ENCODE peak calls at places on chromosomes 5 and 9, in seven cellular contexts. P, F, A, Q, L, D and N are unnamed samples.

GRCh38 chr9:972512-973294 is 3.8 kb upstream of the DMRT3 start:
- DNase-seq in P (no peak), F (peak; percentile 67), A (no peak), Q (no peak), L (peak; percentile 27), D (no peak), N (no peak)

GRCh38 chr9:14733130-14733529 is 10.6 kb upstream of the CER1 start:
- DNase-seq in P (no peak), F (no peak), A (no peak), Q (no peak), L (no peak), D (no peak), N (no peak)

GRCh38 chr5:141875795-141876627 is 2.2 kb downstream of the PCDH1 start:
- DNase-seq in P (no peak), F (peak; percentile 81), A (peak; percentile 79), Q (no peak), L (peak; percentile 72), D (no peak), N (no peak)

GRCh38 chr5:143233020-143233419 is 170.5 kb downstream of the NR3C1 start:
- DNase-seq in P (no peak), F (no peak), A (no peak), Q (no peak), L (no peak), D (no peak), N (no peak)

GRCh38 chr5:145925353-145925752 is 11.0 kb upstream of the SH3RF2 start:
- DNase-seq in P (no peak), F (no peak), A (no peak), Q (no peak), L (no peak), D (no peak), N (no peak)

GRCh38 chr9:92650839-92651621 is 18.9 kb downstream of the IPPK start:
- DNase-seq in P (no peak), F (no peak), A (no peak), Q (no peak), L (peak; percentile 83), D (no peak), N (no peak)

GRCh38 chr9:126061575-126061974 is 265.1 kb upstream of the MVB12B start:
- DNase-seq in P (no peak), F (no peak), A (no peak), Q (no peak), L (no peak), D (no peak), N (no peak)

GRCh38 chr5:122030251-122030650 is 47.8 kb downstream of the LOX start:
- DNase-seq in P (no peak), F (no peak), A (no peak), Q (peak; percentile 27), L (no peak), D (no peak), N (peak; percentile 7)

GRCh38 chr5:160703547-160704189 is 148.3 kb downstream of the ATP10B start:
- DNase-seq in P (no peak), F (no peak), A (no peak), Q (no peak), L (no peak), D (no peak), N (no peak)

GRCh38 chr5:1517838-1518237 is 5.9 kb downstream of the LPCAT1 start:
- DNase-seq in P (no peak), F (peak; percentile 41), A (no peak), Q (no peak), L (no peak), D (no peak), N (no peak)

GRCh38 chr9:94913550-94913949 is 187.1 kb downstream of the AOPEP start:
- DNase-seq in P (no peak), F (no peak), A (no peak), Q (peak; percentile 33), L (no peak), D (no peak), N (no peak)

GRCh38 chr5:153598099-153598498 is 107.6 kb downstream of the GRIA1 start:
- DNase-seq in P (no peak), F (no peak), A (no peak), Q (no peak), L (no peak), D (no peak), N (no peak)

GRCh38 chr5:13251623-13252367 is 692.7 kb downstream of the DNAH5 start:
- DNase-seq in P (no peak), F (no peak), A (no peak), Q (no peak), L (no peak), D (no peak), N (no peak)

GRCh38 chr9:100430286-100430940 is 3.5 kb downstream of the MSANTD3 start:
- DNase-seq in P (no peak), F (no peak), A (no peak), Q (no peak), L (no peak), D (no peak), N (no peak)

GRCh38 chr5:10448754-10449345 is 7.2 kb downstream of the ROPN1L start:
- DNase-seq in P (no peak), F (no peak), A (no peak), Q (no peak), L (no peak), D (no peak), N (no peak)

GRCh38 chr5:3333105-3333504 is 262.5 kb upstream of the IRX1 start:
- DNase-seq in P (no peak), F (no peak), A (no peak), Q (no peak), L (no peak), D (no peak), N (no peak)

GRCh38 chr9:84519486-84519885 is 150.0 kb upstream of the NTRK2 start:
- DNase-seq in P (no peak), F (no peak), A (no peak), Q (no peak), L (no peak), D (no peak), N (peak; percentile 3)

GRCh38 chr9:121744002-121744686 is 92.7 kb downstream of the DAB2IP start:
- DNase-seq in P (no peak), F (no peak), A (peak; percentile 54), Q (peak; percentile 74), L (peak; percentile 68), D (no peak), N (peak; percentile 90)

GRCh38 chr5:102762095-102762534 is 7.0 kb downstream of the PAM start:
- DNase-seq in P (no peak), F (no peak), A (no peak), Q (no peak), L (no peak), D (no peak), N (no peak)

GRCh38 chr9:76921161-76921560 is 15.2 kb upstream of the PRUNE2 start:
- DNase-seq in P (no peak), F (no peak), A (no peak), Q (no peak), L (no peak), D (no peak), N (no peak)

GRCh38 chr9:84983749-84984148 is 314.2 kb downstream of the NTRK2 start:
- DNase-seq in P (no peak), F (no peak), A (no peak), Q (no peak), L (no peak), D (no peak), N (no peak)

DNA sequence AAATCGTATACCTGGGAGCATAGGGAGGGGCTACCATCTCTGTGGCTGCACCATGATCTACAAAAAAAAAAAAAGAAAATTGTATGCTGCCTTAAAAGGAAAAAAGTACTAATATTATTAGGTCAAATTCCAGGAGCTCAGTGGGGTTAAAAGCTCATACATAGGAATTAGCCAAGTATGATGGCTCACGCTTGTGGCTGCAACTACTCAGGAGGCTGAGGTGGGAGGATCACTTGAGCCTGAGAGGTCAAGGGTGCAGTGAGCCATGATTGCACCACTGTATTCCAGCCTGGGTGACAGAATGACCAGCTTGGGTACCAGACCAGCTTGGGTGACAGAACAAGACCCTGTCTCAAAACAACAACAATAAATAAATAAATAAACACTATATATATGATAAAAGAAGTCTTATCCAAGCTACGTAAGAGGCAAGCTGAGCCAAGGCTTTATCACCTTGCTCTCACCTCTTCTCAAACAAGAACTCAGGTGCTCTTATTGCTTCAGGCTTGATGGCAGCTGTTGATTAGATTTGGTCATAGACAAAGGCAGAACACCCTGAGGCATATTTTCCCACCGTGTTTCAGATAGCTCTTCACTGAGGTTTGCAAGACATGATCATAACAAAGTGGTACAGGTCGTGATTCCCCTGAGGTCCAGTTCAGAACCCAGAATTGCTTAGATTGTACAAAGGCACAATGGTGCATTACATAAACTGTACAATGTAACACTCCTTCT is 3.3 kb upstream of the FBXW11 start:
- DNase-seq in P (no peak), F (no peak), A (no peak), Q (no peak), L (no peak), D (no peak), N (no peak)
- TF ChIP-seq JUND in P (no peak), F (no peak), A (no peak), Q (no peak), L (no peak), D (no peak), N (no peak)

DNA sequence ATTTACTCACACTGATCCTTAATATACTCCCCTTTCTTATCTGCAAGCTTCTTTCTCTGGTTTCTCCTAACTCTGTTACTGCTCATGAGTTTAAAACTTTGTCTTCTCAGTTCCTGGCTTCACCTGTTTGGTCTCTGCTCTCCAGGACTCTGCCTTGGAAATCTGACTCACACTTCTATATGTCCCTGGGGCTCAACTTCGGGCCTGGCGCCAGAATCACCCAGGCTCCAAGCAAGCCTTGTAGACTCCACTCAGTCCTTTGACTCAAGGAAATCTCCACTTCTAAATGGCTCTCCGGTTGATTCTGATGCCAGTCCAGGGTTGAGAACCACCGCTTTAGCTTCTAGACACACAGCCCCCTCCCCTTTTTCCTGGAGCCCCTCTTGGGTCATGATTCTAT is 57.8 kb downstream of the TMC1 start:
- DNase-seq in P (peak; percentile 69), F (no peak), A (peak; percentile 32), Q (no peak), L (no peak), D (no peak), N (peak; percentile 37)
- TF ChIP-seq JUND in P (peak; percentile 70), F (no peak), A (no peak), Q (no peak), L (peak; percentile 9), D (no peak), N (no peak)

GRCh38 chr5:114238771-114239313 is 123.0 kb upstream of the KCNN2 start:
- DNase-seq in P (no peak), F (no peak), A (no peak), Q (no peak), L (no peak), D (no peak), N (no peak)

GRCh38 chr5:114243281-114243982 is 118.4 kb upstream of the KCNN2 start:
- DNase-seq in P (no peak), F (no peak), A (no peak), Q (no peak), L (no peak), D (no peak), N (no peak)

GRCh38 chr5:114237766-114238165 is 124.1 kb upstream of the KCNN2 start:
- DNase-seq in P (peak; percentile 7), F (no peak), A (no peak), Q (no peak), L (no peak), D (no peak), N (peak; percentile 18)
- TF ChIP-seq JUND in P (no peak), F (no peak), A (no peak), Q (no peak), L (no peak), D (no peak), N (no peak)

DNA sequence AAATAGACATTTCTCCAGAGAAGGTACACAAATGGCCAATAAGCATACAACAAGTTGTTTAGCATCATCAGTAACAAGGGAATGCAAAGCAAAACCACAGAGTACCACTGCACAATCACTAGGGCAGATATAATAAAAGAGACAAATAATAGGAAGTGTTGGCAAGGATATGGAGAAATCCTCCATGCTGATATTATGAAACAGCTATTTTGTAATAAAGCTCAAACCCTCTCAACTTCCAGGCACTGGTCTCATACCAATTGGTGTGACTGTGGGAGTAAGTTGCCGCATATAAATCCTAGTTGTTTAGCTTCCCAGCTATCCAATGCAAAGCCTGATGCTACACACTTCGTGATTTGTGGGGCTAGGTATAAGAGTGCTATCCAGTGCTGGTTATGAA is 88.6 kb downstream of the SMIM23 start:
- DNase-seq in P (no peak), F (no peak), A (no peak), Q (no peak), L (no peak), D (no peak), N (no peak)
- TF ChIP-seq JUND in P (no peak), F (no peak), A (no peak), Q (no peak), L (no peak), D (no peak), N (no peak)